ENCODE peak calls at places on chromosome 5, in six cellular contexts. One of them, this sample, is unnamed.

GRCh38 chr5:124972703-124973102 is 226.3 kb upstream of the ZNF608 start:
- DNase-seq in upper lobe of left lung: no peak
- DNase-seq in mesothelial cell of epicardium: no peak
- DNase-seq in GM06990: no peak
- DNase-seq in coronary artery: no peak
- DNase-seq in nephron progenitor cell: no peak
- DNase-seq in this sample: no peak

GRCh38 chr5:40569549-40570270 is 110.0 kb upstream of the PTGER4 start:
- DNase-seq in coronary artery: no peak
- DNase-seq in mesothelial cell of epicardium: no peak
- DNase-seq in nephron progenitor cell: no peak
- DNase-seq in upper lobe of left lung: no peak
- DNase-seq in GM06990: no peak
- DNase-seq in this sample: no peak

GRCh38 chr5:6576861-6577501 is 55.9 kb downstream of the NSUN2 start:
- DNase-seq in coronary artery: no peak
- DNase-seq in nephron progenitor cell: no peak
- DNase-seq in upper lobe of left lung: no peak
- DNase-seq in mesothelial cell of epicardium: no peak
- DNase-seq in GM06990: no peak
- DNase-seq in this sample: no peak

GRCh38 chr5:63043792-63044191 is 465.2 kb downstream of the LRRC70 start:
- DNase-seq in upper lobe of left lung: no peak
- DNase-seq in coronary artery: no peak
- DNase-seq in mesothelial cell of epicardium: no peak
- DNase-seq in nephron progenitor cell: no peak
- DNase-seq in GM06990: no peak
- DNase-seq in this sample: no peak

GRCh38 chr5:32651089-32651488 is 60.0 kb upstream of the NPR3 start:
- DNase-seq in nephron progenitor cell: no peak
- DNase-seq in coronary artery: no peak
- DNase-seq in GM06990: no peak
- DNase-seq in mesothelial cell of epicardium: no peak
- DNase-seq in upper lobe of left lung: no peak
- DNase-seq in this sample: no peak

GRCh38 chr5:38835887-38836286 is 9.9 kb upstream of the OSMR start:
- DNase-seq in nephron progenitor cell: no peak
- DNase-seq in GM06990: no peak
- DNase-seq in coronary artery: no peak
- DNase-seq in mesothelial cell of epicardium: no peak
- DNase-seq in upper lobe of left lung: no peak
- DNase-seq in this sample: no peak

GRCh38 chr5:174626521-174626920 is 97.9 kb upstream of the MSX2 start:
- DNase-seq in upper lobe of left lung: no peak
- DNase-seq in coronary artery: no peak
- DNase-seq in mesothelial cell of epicardium: no peak
- DNase-seq in GM06990: no peak
- DNase-seq in nephron progenitor cell: no peak
- DNase-seq in this sample: no peak

GRCh38 chr5:163134061-163134460 is 303.3 kb upstream of the CCNG1 start:
- DNase-seq in upper lobe of left lung: no peak
- DNase-seq in nephron progenitor cell: no peak
- DNase-seq in mesothelial cell of epicardium: no peak
- DNase-seq in coronary artery: no peak
- DNase-seq in GM06990: no peak
- DNase-seq in this sample: no peak

GRCh38 chr5:139378101-139378825 is 4.8 kb downstream of the SLC23A1 start:
- DNase-seq in nephron progenitor cell: no peak
- DNase-seq in mesothelial cell of epicardium: no peak
- DNase-seq in coronary artery: no peak
- DNase-seq in GM06990: no peak
- DNase-seq in upper lobe of left lung: no peak
- DNase-seq in this sample: no peak

GRCh38 chr5:178353461-178353860 is 120.9 kb upstream of the PHYKPL start:
- DNase-seq in mesothelial cell of epicardium: no peak
- DNase-seq in GM06990: no peak
- DNase-seq in upper lobe of left lung: no peak
- DNase-seq in nephron progenitor cell: no peak
- DNase-seq in coronary artery: no peak
- DNase-seq in this sample: no peak

GRCh38 chr5:150289551-150290390 is at the start of gene CAMK2A:
- DNase-seq in upper lobe of left lung: no peak
- DNase-seq in coronary artery: no peak
- DNase-seq in mesothelial cell of epicardium: no peak
- DNase-seq in nephron progenitor cell: no peak
- DNase-seq in GM06990: no peak
- DNase-seq in this sample: no peak

GRCh38 chr5:131514316-131515275 is 120.4 kb downstream of the RAPGEF6 start:
- DNase-seq in coronary artery: no peak
- DNase-seq in mesothelial cell of epicardium: no peak
- DNase-seq in nephron progenitor cell: no peak
- DNase-seq in upper lobe of left lung: no peak
- DNase-seq in GM06990: no peak
- DNase-seq in this sample: no peak

GRCh38 chr5:129593525-129593924 is 133.4 kb downstream of the ADAMTS19 start:
- DNase-seq in nephron progenitor cell: no peak
- DNase-seq in GM06990: no peak
- DNase-seq in mesothelial cell of epicardium: no peak
- DNase-seq in upper lobe of left lung: no peak
- DNase-seq in coronary artery: no peak
- DNase-seq in this sample: no peak

GRCh38 chr5:91255396-91256141 is 127.5 kb downstream of the ARRDC3 start:
- DNase-seq in GM06990: no peak
- DNase-seq in nephron progenitor cell: no peak
- DNase-seq in mesothelial cell of epicardium: no peak
- DNase-seq in upper lobe of left lung: no peak
- DNase-seq in coronary artery: no peak
- DNase-seq in this sample: no peak

GRCh38 chr5:124742983-124743533 is 3.4 kb downstream of the ZNF608 start:
- DNase-seq in upper lobe of left lung: peak
- DNase-seq in GM06990: peak
- DNase-seq in mesothelial cell of epicardium: no peak
- DNase-seq in coronary artery: no peak
- DNase-seq in nephron progenitor cell: no peak
- DNase-seq in this sample: no peak

GRCh38 chr5:153818626-153819025 is 220.1 kb downstream of the FAM114A2 start:
- DNase-seq in mesothelial cell of epicardium: no peak
- DNase-seq in upper lobe of left lung: no peak
- DNase-seq in coronary artery: no peak
- DNase-seq in GM06990: no peak
- DNase-seq in nephron progenitor cell: no peak
- DNase-seq in this sample: no peak

GRCh38 chr5:116076496-116076895 is 8.3 kb upstream of the COMMD10 start:
- DNase-seq in mesothelial cell of epicardium: no peak
- DNase-seq in GM06990: peak
- DNase-seq in coronary artery: no peak
- DNase-seq in nephron progenitor cell: no peak
- DNase-seq in upper lobe of left lung: no peak
- DNase-seq in this sample: no peak

GRCh38 chr5:122846051-122846567 is 696 bp downstream of the SNX24 start:
- DNase-seq in upper lobe of left lung: peak
- DNase-seq in coronary artery: no peak
- DNase-seq in GM06990: no peak
- DNase-seq in mesothelial cell of epicardium: no peak
- DNase-seq in nephron progenitor cell: peak
- DNase-seq in this sample: no peak

GRCh38 chr5:99019812-99020697 is 91.2 kb upstream of the CHD1 start:
- DNase-seq in GM06990: no peak
- DNase-seq in nephron progenitor cell: no peak
- DNase-seq in coronary artery: no peak
- DNase-seq in upper lobe of left lung: no peak
- DNase-seq in mesothelial cell of epicardium: no peak
- DNase-seq in this sample: no peak

GRCh38 chr5:64331597-64332277 is 166.1 kb downstream of the RNF180 start:
- DNase-seq in GM06990: no peak
- DNase-seq in upper lobe of left lung: peak
- DNase-seq in mesothelial cell of epicardium: no peak
- DNase-seq in coronary artery: peak
- DNase-seq in nephron progenitor cell: no peak
- DNase-seq in this sample: no peak

GRCh38 chr5:134511796-134512660 is 13.4 kb upstream of the JADE2 start:
- DNase-seq in upper lobe of left lung: peak
- DNase-seq in GM06990: no peak
- DNase-seq in nephron progenitor cell: peak
- DNase-seq in mesothelial cell of epicardium: no peak
- DNase-seq in coronary artery: no peak
- DNase-seq in this sample: no peak

GRCh38 chr5:174596429-174596828 is 128.0 kb upstream of the MSX2 start:
- DNase-seq in upper lobe of left lung: no peak
- DNase-seq in mesothelial cell of epicardium: no peak
- DNase-seq in nephron progenitor cell: no peak
- DNase-seq in coronary artery: no peak
- DNase-seq in GM06990: no peak
- DNase-seq in this sample: no peak

GRCh38 chr5:135309391-135310327 is 89.4 kb downstream of the MACROH2A1 start:
- DNase-seq in GM06990: no peak
- DNase-seq in nephron progenitor cell: no peak
- DNase-seq in upper lobe of left lung: no peak
- DNase-seq in mesothelial cell of epicardium: no peak
- DNase-seq in coronary artery: no peak
- DNase-seq in this sample: no peak

GRCh38 chr5:142725231-142726187 is 39.6 kb upstream of the FGF1 start:
- DNase-seq in coronary artery: peak
- DNase-seq in nephron progenitor cell: no peak
- DNase-seq in upper lobe of left lung: no peak
- DNase-seq in mesothelial cell of epicardium: no peak
- DNase-seq in GM06990: no peak
- DNase-seq in this sample: no peak

GRCh38 chr5:148957591-148958202 is 105.2 kb downstream of the SH3TC2 start:
- DNase-seq in upper lobe of left lung: peak
- DNase-seq in coronary artery: no peak
- DNase-seq in GM06990: no peak
- DNase-seq in mesothelial cell of epicardium: no peak
- DNase-seq in nephron progenitor cell: peak
- DNase-seq in this sample: peak

GRCh38 chr5:1312993-1313833 is 18.3 kb upstream of the TERT start:
- DNase-seq in coronary artery: peak
- DNase-seq in upper lobe of left lung: peak
- DNase-seq in nephron progenitor cell: peak
- DNase-seq in GM06990: peak
- DNase-seq in mesothelial cell of epicardium: no peak
- DNase-seq in this sample: peak

GRCh38 chr5:78899922-78900362 is 85.2 kb downstream of the ARSB start:
- DNase-seq in GM06990: no peak
- DNase-seq in mesothelial cell of epicardium: no peak
- DNase-seq in nephron progenitor cell: no peak
- DNase-seq in coronary artery: no peak
- DNase-seq in upper lobe of left lung: peak
- DNase-seq in this sample: no peak

GRCh38 chr5:16457451-16457850 is 8.1 kb downstream of the ZNF622 start:
- DNase-seq in GM06990: no peak
- DNase-seq in mesothelial cell of epicardium: no peak
- DNase-seq in upper lobe of left lung: no peak
- DNase-seq in nephron progenitor cell: no peak
- DNase-seq in coronary artery: no peak
- DNase-seq in this sample: no peak
- TF ChIP-seq CTCF in GM06990: no peak
- TF ChIP-seq CTCF in mesothelial cell of epicardium: no peak
- TF ChIP-seq CTCF in upper lobe of left lung: no peak
- TF ChIP-seq CTCF in nephron progenitor cell: no peak
- TF ChIP-seq CTCF in coronary artery: no peak
- TF ChIP-seq CTCF in this sample: no peak

DNA sequence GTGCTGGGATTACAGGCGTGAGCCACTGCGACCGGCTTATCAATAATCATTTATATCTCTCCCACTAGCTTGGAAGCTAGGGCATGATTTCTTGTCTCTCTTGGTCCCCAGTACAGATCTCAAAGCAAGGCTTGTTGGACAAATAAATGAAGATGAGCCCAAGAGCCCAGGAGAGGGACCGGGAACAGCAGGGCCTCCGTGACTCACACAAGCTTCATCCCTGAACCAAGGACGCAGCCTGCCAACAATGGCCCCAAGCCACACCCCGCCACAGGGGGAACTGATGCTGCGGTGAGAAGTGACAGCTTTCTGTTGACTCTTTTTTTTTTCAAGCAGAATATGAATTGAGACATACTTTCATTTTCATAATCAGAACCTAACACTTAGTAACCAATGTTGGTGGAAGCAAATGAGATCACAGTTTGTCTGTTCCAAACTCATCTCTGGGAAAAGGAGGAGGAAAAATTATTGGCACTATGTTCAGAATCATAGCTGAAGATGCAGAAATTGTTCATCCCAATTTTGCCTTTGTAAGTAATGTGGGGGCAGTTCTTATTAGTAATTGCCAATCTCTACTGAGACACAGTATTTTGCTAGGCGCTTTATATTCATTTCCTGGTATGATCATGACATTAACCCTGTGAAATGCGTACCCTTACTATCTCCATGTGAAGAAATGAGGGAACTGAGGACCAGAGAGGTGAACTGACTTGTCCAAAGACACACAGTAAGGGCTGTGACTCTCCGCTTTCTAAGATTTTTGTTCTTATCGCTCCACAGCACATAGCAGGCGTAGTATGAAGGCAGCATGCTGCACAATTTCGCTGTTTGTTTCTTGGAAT is 6.6 kb upstream of the DUSP1 start:
- DNase-seq in coronary artery: peak
- DNase-seq in upper lobe of left lung: peak
- DNase-seq in GM06990: peak
- DNase-seq in mesothelial cell of epicardium: no peak
- DNase-seq in nephron progenitor cell: no peak
- DNase-seq in this sample: peak
- TF ChIP-seq CTCF in coronary artery: no peak
- TF ChIP-seq CTCF in upper lobe of left lung: no peak
- TF ChIP-seq CTCF in GM06990: no peak
- TF ChIP-seq CTCF in mesothelial cell of epicardium: no peak
- TF ChIP-seq CTCF in nephron progenitor cell: no peak
- TF ChIP-seq CTCF in this sample: no peak

GRCh38 chr5:109848130-109848529 is 158.4 kb downstream of the MAN2A1 start:
- DNase-seq in GM06990: no peak
- DNase-seq in mesothelial cell of epicardium: no peak
- DNase-seq in coronary artery: no peak
- DNase-seq in upper lobe of left lung: no peak
- DNase-seq in nephron progenitor cell: no peak
- DNase-seq in this sample: no peak

GRCh38 chr5:109844695-109845094 is 155.0 kb downstream of the MAN2A1 start:
- DNase-seq in nephron progenitor cell: no peak
- DNase-seq in upper lobe of left lung: no peak
- DNase-seq in mesothelial cell of epicardium: no peak
- DNase-seq in GM06990: no peak
- DNase-seq in coronary artery: no peak
- DNase-seq in this sample: no peak

GRCh38 chr5:109849478-109850088 is 159.9 kb downstream of the MAN2A1 start:
- DNase-seq in GM06990: no peak
- DNase-seq in upper lobe of left lung: no peak
- DNase-seq in nephron progenitor cell: no peak
- DNase-seq in mesothelial cell of epicardium: no peak
- DNase-seq in coronary artery: no peak
- DNase-seq in this sample: no peak

GRCh38 chr5:109838157-109838556 is 148.4 kb downstream of the MAN2A1 start:
- DNase-seq in GM06990: no peak
- DNase-seq in upper lobe of left lung: no peak
- DNase-seq in mesothelial cell of epicardium: no peak
- DNase-seq in coronary artery: no peak
- DNase-seq in nephron progenitor cell: no peak
- DNase-seq in this sample: no peak

GRCh38 chr5:109844148-109844547 is 154.4 kb downstream of the MAN2A1 start:
- DNase-seq in mesothelial cell of epicardium: no peak
- DNase-seq in upper lobe of left lung: no peak
- DNase-seq in nephron progenitor cell: no peak
- DNase-seq in coronary artery: no peak
- DNase-seq in GM06990: no peak
- DNase-seq in this sample: no peak
- TF ChIP-seq CTCF in mesothelial cell of epicardium: no peak
- TF ChIP-seq CTCF in upper lobe of left lung: no peak
- TF ChIP-seq CTCF in nephron progenitor cell: no peak
- TF ChIP-seq CTCF in coronary artery: no peak
- TF ChIP-seq CTCF in GM06990: peak
- TF ChIP-seq CTCF in this sample: no peak

GRCh38 chr5:51468196-51468595 is 84.9 kb downstream of the ISL1 start:
- DNase-seq in upper lobe of left lung: no peak
- DNase-seq in coronary artery: no peak
- DNase-seq in mesothelial cell of epicardium: no peak
- DNase-seq in GM06990: no peak
- DNase-seq in nephron progenitor cell: no peak
- DNase-seq in this sample: no peak
- TF ChIP-seq CTCF in upper lobe of left lung: no peak
- TF ChIP-seq CTCF in coronary artery: no peak
- TF ChIP-seq CTCF in mesothelial cell of epicardium: no peak
- TF ChIP-seq CTCF in GM06990: peak
- TF ChIP-seq CTCF in nephron progenitor cell: no peak
- TF ChIP-seq CTCF in this sample: no peak

This sample was measured in natural killer cell.